ENCODE peak calls at places on chromosomes 4 and X, in six cellular contexts. M is ureter; V is tibial nerve; B is ovary; F is stimulated activated CD4-positive, alpha-beta T cell treated with anti-CD3 and anti-CD28 coated beads, Interleukin-1b, Interleukin-23, amount 100 ng/mL, for 24 hours; G is anterior cingulate cortex. C is an unnamed sample.

GRCh38 chr4:75845992-75846391 is 56.3 kb downstream of the PPEF2 start:
- DNase-seq in M (no peak), V (no peak), B (no peak), F (no peak), G (no peak), C (no peak)

GRCh38 chrX:148672526-148672925 is 172.1 kb downstream of the AFF2 start:
- DNase-seq in M (no peak), V (no peak), B (no peak), F (no peak), G (no peak), C (no peak)

GRCh38 chr4:5863461-5864113 is 29.3 kb downstream of the CRMP1 start:
- DNase-seq in M (no peak), V (no peak), B (no peak), F (peak; percentile 55), G (no peak), C (peak; percentile 91)

GRCh38 chr4:153267915-153268694 is 63.9 kb downstream of the TRIM2 start:
- DNase-seq in M (peak; percentile 54), V (no peak), B (no peak), F (no peak), G (no peak), C (no peak)

GRCh38 chr4:28973591-28974350 is 1746.4 kb upstream of the PCDH7 start:
- DNase-seq in M (no peak), V (no peak), B (no peak), F (no peak), G (no peak), C (peak; percentile 21)

GRCh38 chrX:51954592-51954991 is 61.2 kb downstream of the MAGED1 start:
- DNase-seq in M (no peak), V (no peak), B (no peak), F (no peak), G (no peak), C (no peak)

GRCh38 chrX:82029571-82030218 is 827.8 kb downstream of the SH3BGRL start:
- DNase-seq in M (no peak), V (no peak), B (no peak), F (no peak), G (no peak), C (no peak)

GRCh38 chr4:130573742-130574141 is 1477.8 kb downstream of the C4orf33 start:
- DNase-seq in M (no peak), V (no peak), B (no peak), F (no peak), G (no peak), C (no peak)